ENCODE peak calls at places on chromosomes 3 and 15, in eight cellular contexts. M is NCI-H1092, A is aorta, E is Ammon's horn, F is KG1, S is natural killer cell, B is HCEC 1CT, P is G401. N is an unnamed sample.

GRCh38 chr3:5002174-5002870 is 23.1 kb downstream of the BHLHE40 start:
- DNase-seq in M (no peak), A (no peak), E (no peak), F (peak; percentile 88), S (peak; percentile 61), B (no peak), P (no peak), N (no peak)

GRCh38 chr3:16290827-16291196 is 25.8 kb downstream of the OXNAD1 start:
- DNase-seq in M (no peak), A (no peak), E (no peak), F (no peak), S (no peak), B (no peak), P (no peak), N (no peak)

GRCh38 chr3:136562031-136562430 is 190.1 kb downstream of the STAG1 start:
- DNase-seq in M (no peak), A (no peak), E (no peak), F (no peak), S (no peak), B (no peak), P (no peak), N (no peak)

GRCh38 chr15:82566690-82567089 is 26.4 kb upstream of the RPS17 start:
- DNase-seq in M (no peak), A (no peak), E (no peak), F (no peak), S (no peak), B (peak; percentile 68), P (no peak), N (no peak)

GRCh38 chr3:43872301-43872700 is 181.6 kb downstream of the ABHD5 start:
- DNase-seq in M (no peak), A (no peak), E (no peak), F (no peak), S (no peak), B (peak; percentile 84), P (no peak), N (peak; percentile 29)

GRCh38 chr15:80694624-80695098 is 449 bp upstream of the ABHD17C start:
- DNase-seq in M (no peak), A (peak; percentile 46), E (no peak), F (no peak), S (peak; percentile 23), B (peak; percentile 20), P (no peak), N (peak; percentile 21)

GRCh38 chr15:69164807-69165636 is 4.6 kb downstream of the GLCE start:
- DNase-seq in M (no peak), A (no peak), E (no peak), F (no peak), S (no peak), B (peak; percentile 84), P (no peak), N (no peak)

GRCh38 chr15:65338823-65339222 is 34.3 kb downstream of the RNU5B-1 start:
- DNase-seq in M (no peak), A (no peak), E (no peak), F (no peak), S (no peak), B (no peak), P (no peak), N (no peak)

GRCh38 chr15:37951999-37952398 is 17.6 kb downstream of the TMCO5A start:
- DNase-seq in M (no peak), A (no peak), E (no peak), F (no peak), S (no peak), B (no peak), P (no peak), N (no peak)

GRCh38 chr3:64318001-64318400 is 92.7 kb upstream of the PRICKLE2 start:
- DNase-seq in M (no peak), A (no peak), E (no peak), F (no peak), S (no peak), B (no peak), P (no peak), N (peak; percentile 3)

GRCh38 chr15:25849431-25849921 is 13.7 kb downstream of the ATP10A start:
- DNase-seq in M (no peak), A (no peak), E (no peak), F (no peak), S (no peak), B (peak; percentile 17), P (no peak), N (peak; percentile 82)

GRCh38 chr3:9301091-9301490 is 51.6 kb upstream of the SRGAP3 start:
- DNase-seq in M (no peak), A (no peak), E (no peak), F (no peak), S (no peak), B (no peak), P (peak; percentile 22), N (no peak)

GRCh38 chr15:61809216-61809615 is 251.0 kb downstream of the VPS13C start:
- DNase-seq in M (no peak), A (no peak), E (no peak), F (no peak), S (no peak), B (no peak), P (no peak), N (no peak)

GRCh38 chr15:49215768-49216739 is 46.0 kb downstream of the GALK2 start:
- DNase-seq in M (peak; percentile 14), A (no peak), E (no peak), F (no peak), S (peak; percentile 24), B (no peak), P (no peak), N (peak; percentile 76)

GRCh38 chr3:79183496-79183895 is 584.3 kb downstream of the ROBO1 start:
- DNase-seq in M (no peak), A (no peak), E (no peak), F (no peak), S (no peak), B (no peak), P (no peak), N (no peak)

GRCh38 chr3:73572371-73572770 is 52.4 kb downstream of the PDZRN3 start:
- DNase-seq in M (no peak), A (no peak), E (no peak), F (no peak), S (no peak), B (no peak), P (no peak), N (no peak)

GRCh38 chr3:143775401-143775970 is 72.8 kb downstream of the SLC9A9 start:
- DNase-seq in M (peak; percentile 2), A (no peak), E (peak; percentile 63), F (peak; percentile 37), S (no peak), B (peak; percentile 50), P (peak; percentile 47), N (peak; percentile 20)

GRCh38 chr3:69108813-69109212 is 13.6 kb downstream of the LMOD3 start:
- DNase-seq in M (no peak), A (no peak), E (no peak), F (no peak), S (no peak), B (no peak), P (no peak), N (no peak)

GRCh38 chr15:67931861-67932260 is 92.0 kb upstream of the RNU6-1 start:
- DNase-seq in M (no peak), A (no peak), E (no peak), F (no peak), S (no peak), B (no peak), P (no peak), N (peak; percentile 58)

GRCh38 chr15:80836991-80837390 is 57.8 kb downstream of the CEMIP start:
- DNase-seq in M (no peak), A (no peak), E (peak; percentile 49), F (no peak), S (no peak), B (no peak), P (no peak), N (no peak)

GRCh38 chr3:133425898-133426297 is 26.0 kb downstream of the BFSP2 start:
- DNase-seq in M (no peak), A (no peak), E (no peak), F (no peak), S (no peak), B (no peak), P (no peak), N (no peak)

GRCh38 chr3:901953-902778 is 190.7 kb upstream of the CNTN6 start:
- DNase-seq in M (no peak), A (no peak), E (no peak), F (peak; percentile 42), S (no peak), B (peak; percentile 2), P (no peak), N (no peak)

N was measured in Caki2.